ENCODE peak calls at places on chromosome 18, in four cellular contexts. K is CD8-positive, alpha-beta memory T cell; R is NCI-H460; C is natural killer cell. N is an unnamed sample.

GRCh38 chr18:6521804-6522418 is 107.2 kb upstream of the L3MBTL4 start:
- DNase-seq in R (peak; percentile 55), K (no peak), C (peak; percentile 35), N (no peak)

GRCh38 chr18:58557013-58557435 is 71.9 kb downstream of the ALPK2 start:
- DNase-seq in C (no peak), R (no peak), K (no peak), N (peak; percentile 79)

GRCh38 chr18:63085611-63086010 is 234.0 kb downstream of the BCL2 start:
- DNase-seq in C (no peak), K (no peak), R (no peak), N (no peak)

GRCh38 chr18:58813821-58814220 is 50.9 kb upstream of the ZNF532 start:
- DNase-seq in K (no peak), C (no peak), R (no peak), N (no peak)

GRCh38 chr18:24534271-24534670 is 73.8 kb downstream of the HRH4 start:
- DNase-seq in R (no peak), C (no peak), K (no peak), N (no peak)

GRCh38 chr18:74234326-74235171 is 57.2 kb downstream of the CYB5A start:
- DNase-seq in K (no peak), C (no peak), R (peak; percentile 49), N (no peak)

GRCh38 chr18:76672627-76673026 is 149.7 kb upstream of the ZNF236 start:
- DNase-seq in C (no peak), K (no peak), R (no peak), N (no peak)

GRCh38 chr18:21735452-21736015 is 5.1 kb upstream of the MIB1 start:
- DNase-seq in R (peak; percentile 82), C (peak; percentile 23), K (peak; percentile 8), N (peak; percentile 81)

GRCh38 chr18:78868330-78869316 is 111.0 kb upstream of the SALL3 start:
- DNase-seq in R (no peak), K (no peak), C (no peak), N (no peak)

GRCh38 chr18:3914833-3915598 is 465.0 kb downstream of the TGIF1 start:
- DNase-seq in K (no peak), R (no peak), C (no peak), N (no peak)

GRCh38 chr18:37675699-37676098 is 110.1 kb upstream of the CELF4 start:
- DNase-seq in R (no peak), C (no peak), K (no peak), N (no peak)

GRCh38 chr18:59060540-59060939 is 79.1 kb upstream of the SEC11C start:
- DNase-seq in C (no peak), R (no peak), K (no peak), N (no peak)

GRCh38 chr18:26386002-26386401 is 159.8 kb downstream of the TAF4B start:
- DNase-seq in K (no peak), R (peak; percentile 24), C (no peak), N (no peak)

GRCh38 chr18:46431522-46432171 is 225.4 kb downstream of the LOXHD1 start:
- DNase-seq in R (no peak), C (no peak), K (no peak), N (no peak)

GRCh38 chr18:28626757-28627156 is 449.8 kb upstream of the CDH2 start:
- DNase-seq in C (no peak), R (no peak), K (no peak), N (no peak)

GRCh38 chr18:79874553-79875530 is 76.6 kb downstream of the SLC66A2 start:
- DNase-seq in K (no peak), R (no peak), C (no peak), N (peak; percentile 43)

GRCh38 chr18:79413426-79413825 is 17.7 kb downstream of the NFATC1 start:
- DNase-seq in C (no peak), K (no peak), R (no peak), N (peak; percentile 67)

GRCh38 chr18:24463233-24463775 is 2.9 kb downstream of the HRH4 start:
- DNase-seq in C (no peak), R (no peak), K (no peak), N (no peak)

GRCh38 chr18:74083071-74083954 is 64.3 kb downstream of the FBXO15 start:
- DNase-seq in C (no peak), K (no peak), R (no peak), N (no peak)

N was measured in spleen.